ENCODE peak calls at places on chromosomes 12 and 14, in eight cellular contexts. Q is right cardiac atrium, Z is thoracic aorta, D is tibial artery, B is PC-3, Y is left lung, T is RWPE2, J is PC-9. A is an unnamed sample.

GRCh38 chr12:95763809-95764253 is 26.7 kb downstream of the NTN4 start:
- DNase-seq in T (peak; percentile 79), Y (no peak), Q (peak; percentile 31), B (peak; percentile 96), J (peak; percentile 37), Z (peak; percentile 11), D (no peak), A (peak; percentile 66)

GRCh38 chr14:94058674-94059138 is 22.3 kb downstream of the DDX24 start:
- DNase-seq in Y (no peak), D (no peak), Q (no peak), B (no peak), J (no peak), T (no peak), Z (no peak), A (no peak)

GRCh38 chr12:96402061-96402460 is 1.8 kb upstream of the CDK17 start:
- DNase-seq in D (no peak), T (no peak), Z (no peak), Y (no peak), Q (no peak), B (no peak), J (no peak), A (no peak)

GRCh38 chr14:88248606-88249005 is 74.5 kb downstream of the KCNK10 start:
- DNase-seq in T (no peak), Q (no peak), J (no peak), Y (no peak), B (peak; percentile 58), D (no peak), Z (no peak), A (no peak)

GRCh38 chr14:67623114-67623513 is 3.4 kb downstream of the ARG2 start:
- DNase-seq in T (no peak), D (no peak), B (peak; percentile 57), Z (no peak), Y (no peak), J (no peak), Q (no peak), A (peak; percentile 66)

GRCh38 chr14:102185360-102185759 is 45.7 kb downstream of the WDR20 start:
- DNase-seq in Q (no peak), J (peak; percentile 83), B (no peak), D (no peak), Y (no peak), Z (no peak), T (no peak), A (no peak)

GRCh38 chr14:89571502-89571901 is 154.5 kb upstream of the FOXN3 start:
- DNase-seq in Q (no peak), B (no peak), D (no peak), Z (no peak), Y (no peak), T (no peak), J (no peak), A (no peak)

GRCh38 chr12:909861-910260 is 39.6 kb downstream of the RAD52 start:
- DNase-seq in Z (no peak), Y (no peak), B (no peak), D (no peak), T (no peak), Q (no peak), J (no peak), A (no peak)

GRCh38 chr14:86787782-86788181 is 1205.2 kb downstream of the GALC start:
- DNase-seq in Y (no peak), Z (no peak), Q (no peak), B (peak; percentile 15), J (no peak), D (no peak), T (no peak), A (no peak)

GRCh38 chr14:74942608-74943007 is 12.8 kb downstream of the PGF start:
- DNase-seq in D (peak; percentile 67), B (no peak), Y (no peak), Q (no peak), J (no peak), Z (no peak), T (no peak), A (no peak)
- H3K4me3 ChIP-seq in D (no peak overlapping the region), B (no peak overlapping the region), Y (no peak overlapping the region), Q (no peak overlapping the region), J (no peak overlapping the region), Z (peak overlapping the region; percentile 49), T (no peak overlapping the region), A (no peak overlapping the region)

GRCh38 chr12:58363971-58364370 is 422.6 kb downstream of the ATP23 start:
- DNase-seq in D (no peak), B (no peak), Q (no peak), Y (no peak), T (no peak), J (no peak), Z (no peak), A (no peak)
- H3K27ac ChIP-seq in D (no peak overlapping the region), B (peak overlapping the region; percentile 91), Q (no peak overlapping the region), Y (no peak overlapping the region), T (peak overlapping the region; percentile 86), J (no peak overlapping the region), Z (no peak overlapping the region), A (no peak overlapping the region)

DNA sequence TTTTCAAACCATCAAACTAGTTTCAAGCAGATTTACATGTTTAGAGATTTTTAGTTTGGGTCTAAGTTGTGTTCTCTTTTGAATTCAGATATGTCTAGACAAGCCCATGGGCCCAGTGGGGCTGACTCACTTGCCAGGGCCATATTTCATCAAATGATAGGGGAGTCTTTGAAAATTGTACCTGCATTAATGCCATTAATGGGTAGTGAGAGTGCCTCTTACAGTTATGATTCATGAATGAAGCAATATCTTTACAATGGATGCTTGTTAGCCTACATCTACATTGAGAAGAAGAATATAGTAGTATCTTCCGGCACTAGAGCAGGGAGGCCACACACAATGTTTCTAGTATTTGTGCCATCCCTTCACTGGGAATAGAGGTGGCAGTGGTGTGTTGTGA is 174.2 kb upstream of the E2F7 start:
- DNase-seq in Z (no peak), D (no peak), B (no peak), Q (no peak), Y (no peak), J (no peak), T (no peak), A (no peak)
- H3K4me1 ChIP-seq in Z (no peaks in the 10 kb centered on the region), D (no peaks in the 10 kb centered on the region), B (no peaks in the 10 kb centered on the region), Q (no peaks in the 10 kb centered on the region), Y (no peaks in the 10 kb centered on the region), J (no peaks in the 10 kb centered on the region), T (peaks cover 9% of the 10 kb centered on the region), A (no peaks in the 10 kb centered on the region)

DNA sequence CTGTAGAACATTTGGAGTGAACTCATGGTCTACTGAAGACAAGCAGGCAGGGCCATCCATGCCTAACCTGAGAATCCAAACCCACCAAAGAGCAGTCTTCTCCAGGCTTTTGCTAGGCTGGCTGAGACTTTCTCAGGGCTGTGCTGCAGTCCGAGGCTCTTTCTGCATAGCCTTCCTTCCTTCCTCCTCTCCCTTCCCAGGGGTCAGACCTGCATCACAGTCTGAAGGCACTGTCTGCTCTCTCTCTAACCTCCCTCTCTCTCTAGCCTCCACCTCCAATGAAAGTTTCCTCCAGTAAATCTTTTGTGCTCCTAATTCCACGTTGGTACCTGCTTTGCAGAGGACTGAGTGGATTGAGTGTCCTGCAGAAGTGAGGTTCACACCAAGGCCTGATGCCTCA is 6.4 kb upstream of the WSCD2 start:
- DNase-seq in T (no peak), Y (no peak), Z (no peak), D (no peak), B (no peak), J (no peak), Q (no peak), A (no peak)
- H3K4me3 ChIP-seq in T (no peak overlapping the region), Y (no peak overlapping the region), Z (no peak overlapping the region), D (no peak overlapping the region), B (no peak overlapping the region), J (no peak overlapping the region), Q (no peak overlapping the region), A (no peak overlapping the region)

GRCh38 chr14:70808402-70809237 is 693 bp downstream of the MAP3K9 start:
- DNase-seq in D (no peak), Z (no peak), J (peak; percentile 51), T (peak; percentile 80), B (no peak), Q (peak; percentile 28), Y (peak; percentile 43), A (no peak)
- H3K27ac ChIP-seq in D (no peak overlapping the region), Z (no peak overlapping the region), J (peak overlapping the region; percentile 54), T (peak overlapping the region; percentile 81), B (peak overlapping the region; percentile 11), Q (no peak overlapping the region), Y (peak overlapping the region; percentile 61), A (no peak overlapping the region)

GRCh38 chr12:113226696-113227095 is 5.4 kb downstream of the TPCN1 start:
- DNase-seq in B (no peak), J (no peak), Y (no peak), Q (no peak), D (no peak), T (no peak), Z (no peak), A (no peak)
- H3K4me1 ChIP-seq in B (peaks cover 22% of the 10 kb centered on the region), J (peaks cover 31% of the 10 kb centered on the region), Y (peaks cover 17% of the 10 kb centered on the region), Q (peaks cover 29% of the 10 kb centered on the region), D (peaks cover 94% of the 10 kb centered on the region), T (peaks cover 22% of the 10 kb centered on the region), Z (peaks cover 52% of the 10 kb centered on the region), A (peaks cover 64% of the 10 kb centered on the region)

A was measured in ascending aorta.